ENCODE peak calls at places on chromosomes 3 and 15, in seven cellular contexts. R, C, M, W, I, L and O are unnamed samples.

GRCh38 chr3:102225407-102226132 is 209.2 kb upstream of the ZPLD1 start:
- DNase-seq in R (no peak), C (no peak), M (peak; percentile 68), W (peak; percentile 79), I (peak; percentile 73), L (no peak), O (no peak)

GRCh38 chr3:192188218-192188835 is 539.0 kb downstream of the FGF12 start:
- DNase-seq in R (no peak), C (no peak), M (peak; percentile 72), W (peak; percentile 18), I (peak; percentile 85), L (no peak), O (peak; percentile 64)

GRCh38 chr3:192831111-192831644 is 86.5 kb downstream of the MB21D2 start:
- DNase-seq in R (no peak), C (no peak), M (peak; percentile 84), W (peak; percentile 95), I (no peak), L (no peak), O (no peak)

GRCh38 chr3:183907911-183908331 is 23.2 kb upstream of the PARL start:
- DNase-seq in R (no peak), C (no peak), M (no peak), W (no peak), I (no peak), L (no peak), O (no peak)

GRCh38 chr3:24088782-24089181 is 143.7 kb downstream of the NR1D2 start:
- DNase-seq in R (no peak), C (no peak), M (peak; percentile 10), W (peak; percentile 66), I (peak; percentile 63), L (no peak), O (no peak)

GRCh38 chr3:38397320-38397719 is 50.7 kb downstream of the XYLB start:
- DNase-seq in R (no peak), C (no peak), M (peak; percentile 16), W (peak; percentile 49), I (peak; percentile 75), L (no peak), O (no peak)

GRCh38 chr15:85499498-85499897 is 119.1 kb downstream of the AKAP13 start:
- DNase-seq in R (no peak), C (no peak), M (no peak), W (no peak), I (no peak), L (no peak), O (no peak)

GRCh38 chr3:194540268-194540937 is 53.6 kb upstream of the ATP13A3 start:
- DNase-seq in R (no peak), C (peak; percentile 76), M (no peak), W (peak; percentile 65), I (no peak), L (no peak), O (peak; percentile 60)

GRCh38 chr3:65742914-65743313 is 295.8 kb downstream of the MAGI1 start:
- DNase-seq in R (no peak), C (no peak), M (no peak), W (peak; percentile 46), I (no peak), L (no peak), O (no peak)

GRCh38 chr3:13543251-13543650 is 5.7 kb upstream of the FBLN2 start:
- DNase-seq in R (peak; percentile 61), C (peak; percentile 91), M (no peak), W (peak; percentile 97), I (no peak), L (peak; percentile 69), O (no peak)

GRCh38 chr15:68154923-68155559 is 50.1 kb downstream of the CALML4 start:
- DNase-seq in R (no peak), C (no peak), M (peak; percentile 52), W (peak; percentile 82), I (peak; percentile 83), L (no peak), O (no peak)

GRCh38 chr3:62134061-62134496 is 239.3 kb downstream of the FEZF2 start:
- DNase-seq in R (no peak), C (no peak), M (no peak), W (peak; percentile 27), I (no peak), L (no peak), O (no peak)

GRCh38 chr3:28317438-28318022 is 31.0 kb upstream of the ZCWPW2 start:
- DNase-seq in R (no peak), C (no peak), M (peak; percentile 62), W (peak; percentile 70), I (peak; percentile 74), L (no peak), O (no peak)

GRCh38 chr3:166663194-166663593 is 716.9 kb downstream of the ZBBX start:
- DNase-seq in R (no peak), C (no peak), M (no peak), W (peak; percentile 0), I (no peak), L (no peak), O (no peak)

GRCh38 chr15:94670436-94671034 is 439.2 kb downstream of the MCTP2 start:
- DNase-seq in R (no peak), C (no peak), M (peak; percentile 9), W (peak; percentile 60), I (peak; percentile 57), L (no peak), O (no peak)

GRCh38 chr15:73965094-73965729 is 26.9 kb downstream of the STOML1 start:
- DNase-seq in R (no peak), C (peak; percentile 58), M (peak; percentile 64), W (peak; percentile 27), I (peak; percentile 44), L (no peak), O (no peak)
- H3K4me3 ChIP-seq in R (no peak overlapping the region), C (no peak overlapping the region), M (peak overlapping the region; percentile 31), W (no peak overlapping the region), I (peak overlapping the region; percentile 35), L (no peak overlapping the region), O (no peak overlapping the region)

GRCh38 chr15:45667002-45667401 is 32.2 kb downstream of the SQOR start:
- DNase-seq in R (no peak), C (no peak), M (no peak), W (no peak), I (no peak), L (no peak), O (no peak)
- H3K4me3 ChIP-seq in R (no peak overlapping the region), C (no peak overlapping the region), M (no peak overlapping the region), W (no peak overlapping the region), I (no peak overlapping the region), L (no peak overlapping the region), O (no peak overlapping the region)

GRCh38 chr15:88267720-88268119 is 11.2 kb upstream of the NTRK3 start:
- DNase-seq in R (no peak), C (no peak), M (no peak), W (peak; percentile 34), I (no peak), L (no peak), O (no peak)
- H3K4me3 ChIP-seq in R (no peak overlapping the region), C (no peak overlapping the region), M (no peak overlapping the region), W (no peak overlapping the region), I (no peak overlapping the region), L (no peak overlapping the region), O (no peak overlapping the region)

GRCh38 chr3:127457094-127457475 is 133.4 kb downstream of the TPRA1 start:
- DNase-seq in R (no peak), C (peak; percentile 66), M (no peak), W (peak; percentile 91), I (peak; percentile 78), L (peak; percentile 84), O (no peak)
- H3K4me3 ChIP-seq in R (peak overlapping the region; percentile 6), C (peak overlapping the region; percentile 13), M (no peak overlapping the region), W (peak overlapping the region; percentile 65), I (peak overlapping the region; percentile 87), L (no peak overlapping the region), O (peak overlapping the region; percentile 39)

DNA sequence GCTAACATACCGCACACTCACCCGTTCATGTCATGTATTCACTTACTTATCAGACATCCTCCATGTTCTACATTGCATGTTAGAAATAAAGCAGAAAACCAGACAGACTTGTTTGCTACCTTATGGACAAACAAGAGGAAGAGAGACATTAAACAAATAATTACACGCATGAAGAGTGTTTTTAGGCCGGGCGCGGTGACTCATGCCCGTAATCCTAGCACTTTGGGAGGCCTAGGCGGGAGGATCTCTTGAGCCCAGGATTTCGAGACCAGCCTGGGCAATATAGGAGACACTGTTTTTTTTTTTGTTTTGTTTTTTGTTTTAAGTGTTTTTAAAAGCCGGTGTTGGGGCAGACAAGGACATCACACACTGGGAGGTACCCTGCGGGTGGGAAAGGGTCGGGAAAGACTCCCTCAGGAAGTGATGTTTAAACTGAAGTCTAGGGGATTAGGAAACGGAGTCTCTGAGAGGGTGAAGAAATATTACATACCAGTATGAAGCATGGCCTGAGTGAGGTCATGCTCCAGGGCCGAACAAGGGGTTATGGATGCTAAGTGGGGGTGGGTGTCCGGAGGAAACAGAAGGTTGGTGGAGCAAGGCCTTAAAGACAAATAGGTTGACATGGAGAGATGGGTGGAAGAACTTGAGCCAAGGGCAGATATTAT is 2.1 kb upstream of the USP3 start:
- DNase-seq in R (no peak), C (no peak), M (peak; percentile 52), W (peak; percentile 44), I (no peak), L (no peak), O (peak; percentile 67)
- H3K4me3 ChIP-seq in R (no peak overlapping the region), C (no peak overlapping the region), M (peak overlapping the region; percentile 93), W (no peak overlapping the region), I (peak overlapping the region; percentile 76), L (no peak overlapping the region), O (no peak overlapping the region)

DNA sequence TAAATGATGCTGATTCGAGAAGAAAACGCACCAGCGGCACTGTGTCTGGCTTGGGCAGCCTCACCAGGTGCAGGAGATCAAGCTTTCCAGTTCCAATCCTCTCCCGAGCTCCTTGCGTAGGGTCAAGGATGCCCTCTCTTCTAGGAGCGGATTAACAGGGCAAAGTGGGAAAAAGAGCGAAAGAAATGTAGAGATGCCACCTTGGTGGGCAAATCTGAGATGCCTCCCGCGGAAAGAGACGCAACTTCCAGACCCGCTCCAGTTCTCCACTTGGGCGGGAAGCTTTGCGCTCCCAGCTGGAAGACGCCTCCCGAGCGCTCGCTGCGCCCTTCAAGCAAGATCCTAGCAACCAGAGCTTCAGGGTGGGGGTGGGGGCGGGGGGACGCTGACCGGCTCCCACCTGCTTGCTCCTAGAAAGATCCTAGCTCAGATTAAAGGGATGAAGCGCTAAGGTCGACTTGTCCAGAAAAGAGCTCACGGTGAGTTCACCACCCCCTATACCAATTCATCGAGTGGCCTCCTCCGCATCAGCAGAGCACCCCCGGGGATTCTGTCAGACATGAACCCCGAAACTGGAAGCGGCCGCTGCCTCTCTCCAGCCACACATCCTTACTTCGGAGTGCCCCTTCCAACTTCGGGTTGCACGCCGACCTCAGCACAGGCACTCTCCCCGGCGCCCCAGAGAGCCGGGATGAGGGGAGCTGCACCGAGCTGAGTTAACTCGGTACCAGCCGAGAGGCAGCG is 769 bp downstream of the TAFA4 start:
- DNase-seq in R (no peak), C (no peak), M (no peak), W (peak; percentile 1), I (peak; percentile 56), L (peak; percentile 65), O (no peak)
- H3K4me3 ChIP-seq in R (no peak overlapping the region), C (peak overlapping the region; percentile 38), M (no peak overlapping the region), W (no peak overlapping the region), I (peak overlapping the region; percentile 88), L (no peak overlapping the region), O (no peak overlapping the region)

GRCh38 chr3:53939081-53939582 is 47.5 kb upstream of the SELENOK start:
- DNase-seq in R (no peak), C (no peak), M (no peak), W (no peak), I (no peak), L (no peak), O (no peak)
- H3K4me3 ChIP-seq in R (no peak overlapping the region), C (no peak overlapping the region), M (no peak overlapping the region), W (no peak overlapping the region), I (no peak overlapping the region), L (no peak overlapping the region), O (no peak overlapping the region)

GRCh38 chr3:49553320-49553689 is 972 bp upstream of the BSN start:
- DNase-seq in R (no peak), C (no peak), M (no peak), W (peak; percentile 72), I (no peak), L (no peak), O (no peak)
- H3K4me3 ChIP-seq in R (peak overlapping the region; percentile 77), C (peak overlapping the region; percentile 83), M (no peak overlapping the region), W (peak overlapping the region; percentile 73), I (peak overlapping the region; percentile 97), L (peak overlapping the region; percentile 61), O (peak overlapping the region; percentile 79)